ENCODE peak calls at places on chromosomes 11 and 22, in five cellular contexts. One of them, this sample, is unnamed.

GRCh38 chr11:77081976-77082836 is 15.4 kb downstream of the CAPN5 start:
- DNase-seq in uterus: peak; percentile 10
- DNase-seq in CD8-positive, alpha-beta memory T cell: no peak
- DNase-seq in BE2C: peak; percentile 8
- DNase-seq in cardiac muscle cell: no peak
- DNase-seq in this sample: no peak

GRCh38 chr22:16824718-16825687 is at the start of gene XKR3:
- DNase-seq in uterus: no peak
- DNase-seq in CD8-positive, alpha-beta memory T cell: no peak
- DNase-seq in BE2C: no peak
- DNase-seq in cardiac muscle cell: no peak
- DNase-seq in this sample: no peak

GRCh38 chr11:117826360-117826635 is 1.8 kb upstream of the FXYD2 start:
- DNase-seq in uterus: peak; percentile 13
- DNase-seq in CD8-positive, alpha-beta memory T cell: no peak
- DNase-seq in BE2C: no peak
- DNase-seq in cardiac muscle cell: no peak
- DNase-seq in this sample: no peak

GRCh38 chr11:63599211-63600122 is 14.8 kb downstream of the PLAAT3 start:
- DNase-seq in uterus: no peak
- DNase-seq in CD8-positive, alpha-beta memory T cell: no peak
- DNase-seq in BE2C: no peak
- DNase-seq in cardiac muscle cell: no peak
- DNase-seq in this sample: peak; percentile 59

GRCh38 chr11:36317992-36318391 is 21.9 kb downstream of the PRR5L start:
- DNase-seq in uterus: no peak
- DNase-seq in CD8-positive, alpha-beta memory T cell: no peak
- DNase-seq in BE2C: no peak
- DNase-seq in cardiac muscle cell: no peak
- DNase-seq in this sample: no peak

GRCh38 chr11:12542186-12542935 is 131.9 kb upstream of the TEAD1 start:
- DNase-seq in uterus: no peak
- DNase-seq in CD8-positive, alpha-beta memory T cell: no peak
- DNase-seq in BE2C: no peak
- DNase-seq in cardiac muscle cell: no peak
- DNase-seq in this sample: no peak

GRCh38 chr11:45405916-45406670 is 120.0 kb upstream of the SYT13 start:
- DNase-seq in uterus: no peak
- DNase-seq in CD8-positive, alpha-beta memory T cell: no peak
- DNase-seq in BE2C: no peak
- DNase-seq in cardiac muscle cell: no peak
- DNase-seq in this sample: no peak

GRCh38 chr11:119094816-119095065 is 6.9 kb downstream of the DPAGT1 start:
- DNase-seq in uterus: peak; percentile 83
- DNase-seq in CD8-positive, alpha-beta memory T cell: no peak
- DNase-seq in BE2C: peak; percentile 87
- DNase-seq in cardiac muscle cell: peak; percentile 86
- DNase-seq in this sample: peak; percentile 78

GRCh38 chr22:36808611-36809344 is 8.1 kb downstream of the PVALB start:
- DNase-seq in uterus: no peak
- DNase-seq in CD8-positive, alpha-beta memory T cell: no peak
- DNase-seq in BE2C: no peak
- DNase-seq in cardiac muscle cell: no peak
- DNase-seq in this sample: no peak

GRCh38 chr11:78234006-78234405 is 45.3 kb downstream of the USP35 start:
- DNase-seq in uterus: no peak
- DNase-seq in CD8-positive, alpha-beta memory T cell: no peak
- DNase-seq in BE2C: no peak
- DNase-seq in cardiac muscle cell: no peak
- DNase-seq in this sample: no peak

GRCh38 chr11:133991101-133991500 is 34.3 kb upstream of the IGSF9B start:
- DNase-seq in uterus: no peak
- DNase-seq in CD8-positive, alpha-beta memory T cell: no peak
- DNase-seq in BE2C: no peak
- DNase-seq in cardiac muscle cell: no peak
- DNase-seq in this sample: no peak

GRCh38 chr11:13098067-13098466 is 89.0 kb downstream of the RASSF10 start:
- DNase-seq in uterus: no peak
- DNase-seq in CD8-positive, alpha-beta memory T cell: no peak
- DNase-seq in BE2C: no peak
- DNase-seq in cardiac muscle cell: no peak
- DNase-seq in this sample: peak; percentile 37

GRCh38 chr11:44987506-44987905 is 36.8 kb upstream of the TP53I11 start:
- DNase-seq in uterus: no peak
- DNase-seq in CD8-positive, alpha-beta memory T cell: no peak
- DNase-seq in BE2C: no peak
- DNase-seq in cardiac muscle cell: no peak
- DNase-seq in this sample: no peak

GRCh38 chr22:38837414-38837813 is 6.4 kb downstream of the NPTXR start:
- DNase-seq in uterus: no peak
- DNase-seq in CD8-positive, alpha-beta memory T cell: no peak
- DNase-seq in BE2C: no peak
- DNase-seq in cardiac muscle cell: no peak
- DNase-seq in this sample: no peak

GRCh38 chr22:24440270-24440717 is 12.9 kb downstream of the ADORA2A start:
- DNase-seq in uterus: no peak
- DNase-seq in CD8-positive, alpha-beta memory T cell: no peak
- DNase-seq in BE2C: no peak
- DNase-seq in cardiac muscle cell: no peak
- DNase-seq in this sample: no peak

GRCh38 chr11:33025339-33025722 is 9.7 kb downstream of the DEPDC7 start:
- DNase-seq in uterus: no peak
- DNase-seq in CD8-positive, alpha-beta memory T cell: no peak
- DNase-seq in BE2C: no peak
- DNase-seq in cardiac muscle cell: no peak
- DNase-seq in this sample: no peak

GRCh38 chr22:27129266-27129665 is 471.9 kb downstream of the MIAT start:
- DNase-seq in uterus: no peak
- DNase-seq in CD8-positive, alpha-beta memory T cell: no peak
- DNase-seq in BE2C: no peak
- DNase-seq in cardiac muscle cell: no peak
- DNase-seq in this sample: no peak

GRCh38 chr11:114085965-114086364 is 26.5 kb downstream of the ZBTB16 start:
- DNase-seq in uterus: no peak
- DNase-seq in CD8-positive, alpha-beta memory T cell: no peak
- DNase-seq in BE2C: no peak
- DNase-seq in cardiac muscle cell: no peak
- DNase-seq in this sample: no peak

GRCh38 chr11:131033151-131033651 is 116.9 kb upstream of the SNX19 start:
- DNase-seq in uterus: no peak
- DNase-seq in CD8-positive, alpha-beta memory T cell: no peak
- DNase-seq in BE2C: no peak
- DNase-seq in cardiac muscle cell: no peak
- DNase-seq in this sample: peak; percentile 36

GRCh38 chr11:26717761-26718160 is 4.1 kb downstream of the SLC5A12 start:
- DNase-seq in uterus: no peak
- DNase-seq in CD8-positive, alpha-beta memory T cell: no peak
- DNase-seq in BE2C: no peak
- DNase-seq in cardiac muscle cell: no peak
- DNase-seq in this sample: no peak

GRCh38 chr11:61730222-61730994 is 22.0 kb upstream of the MYRF start:
- DNase-seq in uterus: no peak
- DNase-seq in CD8-positive, alpha-beta memory T cell: no peak
- DNase-seq in BE2C: no peak
- DNase-seq in cardiac muscle cell: no peak
- DNase-seq in this sample: no peak

GRCh38 chr22:50620861-50621490 is 7.0 kb downstream of the ARSA start:
- DNase-seq in uterus: no peak
- DNase-seq in CD8-positive, alpha-beta memory T cell: peak; percentile 75
- DNase-seq in BE2C: no peak
- DNase-seq in cardiac muscle cell: no peak
- DNase-seq in this sample: no peak

GRCh38 chr11:13378316-13378715 is 84.7 kb downstream of the BTBD10 start:
- DNase-seq in uterus: no peak
- DNase-seq in CD8-positive, alpha-beta memory T cell: no peak
- DNase-seq in BE2C: no peak
- DNase-seq in cardiac muscle cell: no peak
- DNase-seq in this sample: no peak

GRCh38 chr22:33110562-33111163 is 52.5 kb upstream of the SYN3 start:
- DNase-seq in uterus: no peak
- DNase-seq in CD8-positive, alpha-beta memory T cell: no peak
- DNase-seq in BE2C: no peak
- DNase-seq in cardiac muscle cell: no peak
- DNase-seq in this sample: peak; percentile 93

GRCh38 chr22:30490399-30490798 is 15.1 kb downstream of the SEC14L4 start:
- DNase-seq in uterus: no peak
- DNase-seq in CD8-positive, alpha-beta memory T cell: no peak
- DNase-seq in BE2C: peak; percentile 30
- DNase-seq in cardiac muscle cell: no peak
- DNase-seq in this sample: no peak

GRCh38 chr11:119382101-119382500 is 611 bp upstream of the USP2 start:
- DNase-seq in uterus: no peak
- DNase-seq in CD8-positive, alpha-beta memory T cell: no peak
- DNase-seq in BE2C: no peak
- DNase-seq in cardiac muscle cell: no peak
- DNase-seq in this sample: no peak

GRCh38 chr22:49838771-49839717 is 11.4 kb upstream of the BRD1 start:
- DNase-seq in uterus: no peak
- DNase-seq in CD8-positive, alpha-beta memory T cell: peak; percentile 94
- DNase-seq in BE2C: no peak
- DNase-seq in cardiac muscle cell: no peak
- DNase-seq in this sample: no peak

GRCh38 chr11:97502201-97502600 is 1112.4 kb downstream of the JRKL start:
- DNase-seq in uterus: no peak
- DNase-seq in CD8-positive, alpha-beta memory T cell: no peak
- DNase-seq in BE2C: no peak
- DNase-seq in cardiac muscle cell: no peak
- DNase-seq in this sample: no peak

GRCh38 chr11:86816251-86816726 is 15.9 kb downstream of the PRSS23 start:
- DNase-seq in uterus: no peak
- DNase-seq in CD8-positive, alpha-beta memory T cell: no peak
- DNase-seq in BE2C: no peak
- DNase-seq in cardiac muscle cell: peak; percentile 36
- DNase-seq in this sample: no peak

GRCh38 chr22:36565686-36566085 is 36.7 kb upstream of the EIF3D start:
- DNase-seq in uterus: no peak
- DNase-seq in CD8-positive, alpha-beta memory T cell: no peak
- DNase-seq in BE2C: no peak
- DNase-seq in cardiac muscle cell: no peak
- DNase-seq in this sample: no peak

GRCh38 chr11:87298155-87298554 is 260.4 kb downstream of the TMEM135 start:
- DNase-seq in uterus: no peak
- DNase-seq in CD8-positive, alpha-beta memory T cell: no peak
- DNase-seq in BE2C: no peak
- DNase-seq in cardiac muscle cell: no peak
- DNase-seq in this sample: no peak

GRCh38 chr11:127493330-127493729 is 492.8 kb upstream of the KIRREL3 start:
- DNase-seq in uterus: no peak
- DNase-seq in CD8-positive, alpha-beta memory T cell: no peak
- DNase-seq in BE2C: peak; percentile 14
- DNase-seq in cardiac muscle cell: peak; percentile 29
- DNase-seq in this sample: no peak

GRCh38 chr11:108754901-108755625 is 90.2 kb downstream of the DDX10 start:
- DNase-seq in uterus: peak; percentile 27
- DNase-seq in CD8-positive, alpha-beta memory T cell: no peak
- DNase-seq in BE2C: no peak
- DNase-seq in cardiac muscle cell: no peak
- DNase-seq in this sample: no peak

GRCh38 chr11:3995949-3996554 is 98.5 kb upstream of the RRM1 start:
- DNase-seq in uterus: no peak
- DNase-seq in CD8-positive, alpha-beta memory T cell: no peak
- DNase-seq in BE2C: peak; percentile 34
- DNase-seq in cardiac muscle cell: no peak
- DNase-seq in this sample: no peak

DNA sequence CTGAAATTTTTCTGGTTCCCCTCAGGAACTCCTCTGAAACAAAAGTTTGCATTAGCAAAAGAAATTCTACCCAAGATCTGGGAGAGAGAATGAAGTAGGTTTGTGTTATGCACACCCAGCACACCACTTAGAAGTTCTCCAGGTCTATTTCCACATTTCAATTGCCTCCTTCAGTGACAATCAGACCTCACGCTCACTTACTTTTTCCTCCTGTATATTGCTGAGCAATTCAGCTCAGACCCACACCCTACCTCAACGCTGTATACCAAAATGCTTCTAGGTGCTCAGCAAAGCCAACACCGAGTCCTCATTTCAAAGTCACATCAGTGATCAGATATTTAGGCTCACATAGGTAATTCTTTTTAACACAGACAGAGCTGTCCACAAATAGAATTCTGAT is 19.2 kb downstream of the MRGPRX3 start:
- DNase-seq in uterus: no peak
- DNase-seq in CD8-positive, alpha-beta memory T cell: no peak
- DNase-seq in BE2C: no peak
- DNase-seq in cardiac muscle cell: no peak
- DNase-seq in this sample: no peak
- H3K4me3 ChIP-seq in uterus: no peak overlapping the region
- H3K4me3 ChIP-seq in CD8-positive, alpha-beta memory T cell: no peak overlapping the region
- H3K4me3 ChIP-seq in BE2C: no peak overlapping the region
- H3K4me3 ChIP-seq in cardiac muscle cell: no peak overlapping the region
- H3K4me3 ChIP-seq in this sample: no peak overlapping the region

GRCh38 chr22:48456449-48456848 is 1371.2 kb downstream of the BRD1 start:
- DNase-seq in uterus: no peak
- DNase-seq in CD8-positive, alpha-beta memory T cell: no peak
- DNase-seq in BE2C: no peak
- DNase-seq in cardiac muscle cell: no peak
- DNase-seq in this sample: no peak

GRCh38 chr22:48453751-48454485 is 1373.8 kb downstream of the BRD1 start:
- DNase-seq in uterus: no peak
- DNase-seq in CD8-positive, alpha-beta memory T cell: no peak
- DNase-seq in BE2C: no peak
- DNase-seq in cardiac muscle cell: no peak
- DNase-seq in this sample: no peak

GRCh38 chr22:48459859-48460823 is 1367.5 kb downstream of the BRD1 start:
- DNase-seq in uterus: no peak
- DNase-seq in CD8-positive, alpha-beta memory T cell: no peak
- DNase-seq in BE2C: no peak
- DNase-seq in cardiac muscle cell: no peak
- DNase-seq in this sample: no peak

GRCh38 chr22:48464246-48464645 is 1363.4 kb downstream of the BRD1 start:
- DNase-seq in uterus: no peak
- DNase-seq in CD8-positive, alpha-beta memory T cell: no peak
- DNase-seq in BE2C: no peak
- DNase-seq in cardiac muscle cell: no peak
- DNase-seq in this sample: no peak

GRCh38 chr22:48459259-48459658 is 1368.4 kb downstream of the BRD1 start:
- DNase-seq in uterus: no peak
- DNase-seq in CD8-positive, alpha-beta memory T cell: no peak
- DNase-seq in BE2C: no peak
- DNase-seq in cardiac muscle cell: no peak
- DNase-seq in this sample: no peak
- H3K9me3 ChIP-seq in uterus: no peaks in the 10 kb centered on the region
- H3K9me3 ChIP-seq in CD8-positive, alpha-beta memory T cell: no peaks in the 10 kb centered on the region
- H3K9me3 ChIP-seq in BE2C: no peaks in the 10 kb centered on the region
- H3K9me3 ChIP-seq in cardiac muscle cell: no peaks in the 10 kb centered on the region
- H3K9me3 ChIP-seq in this sample: no peaks in the 10 kb centered on the region

GRCh38 chr22:22895776-22896445 is 8.3 kb downstream of the IGLL5 start:
- DNase-seq in uterus: no peak
- DNase-seq in CD8-positive, alpha-beta memory T cell: no peak
- DNase-seq in BE2C: no peak
- DNase-seq in cardiac muscle cell: no peak
- DNase-seq in this sample: no peak
- H3K27me3 ChIP-seq in uterus: no peaks in the 10 kb centered on the region
- H3K27me3 ChIP-seq in CD8-positive, alpha-beta memory T cell: peaks cover 6% of the 10 kb centered on the region
- H3K27me3 ChIP-seq in BE2C: peaks cover 20% of the 10 kb centered on the region
- H3K27me3 ChIP-seq in cardiac muscle cell: no peaks in the 10 kb centered on the region
- H3K27me3 ChIP-seq in this sample: peaks cover 12% of the 10 kb centered on the region

GRCh38 chr11:35083181-35084061 is 55.5 kb upstream of the CD44 start:
- DNase-seq in uterus: peak; percentile 74
- DNase-seq in CD8-positive, alpha-beta memory T cell: peak; percentile 79
- DNase-seq in BE2C: no peak
- DNase-seq in cardiac muscle cell: no peak
- DNase-seq in this sample: peak; percentile 98
- H3K4me3 ChIP-seq in uterus: no peak overlapping the region
- H3K4me3 ChIP-seq in CD8-positive, alpha-beta memory T cell: peak overlapping the region; percentile 49
- H3K4me3 ChIP-seq in BE2C: no peak overlapping the region
- H3K4me3 ChIP-seq in cardiac muscle cell: no peak overlapping the region
- H3K4me3 ChIP-seq in this sample: peak overlapping the region; percentile 5

This sample was measured in MG63.